ENCODE peak calls at places on chromosomes 4 and X, in four cellular contexts. V is GM23248, M is HCT116, C is MM.1S. X is an unnamed sample. For H3K4me1, the result is how much of the 10 kb centered on the place peaks cover.

GRCh38 chrX:11287505-11287904 is 5.7 kb upstream of the AMELX start:
- DNase-seq in C (no peak), M (no peak), V (peak), X (no peak)

GRCh38 chr4:174669278-174669677 is 147.0 kb upstream of the HPGD start:
- DNase-seq in C (no peak), V (peak), M (no peak), X (peak)

GRCh38 chrX:9396930-9397329 is 67.9 kb upstream of the TBL1X start:
- DNase-seq in M (no peak), C (no peak), V (peak), X (no peak)

GRCh38 chrX:33194876-33195433 is 16.4 kb downstream of the DMD start:
- DNase-seq in M (no peak), C (no peak), V (no peak), X (no peak)

GRCh38 chr4:118265312-118266144 is 87.3 kb downstream of the PRSS12 start:
- DNase-seq in M (no peak), V (peak), C (no peak), X (no peak)

GRCh38 chr4:174999407-174999806 is 81.2 kb downstream of the ADAM29 start:
- DNase-seq in C (no peak), M (no peak), V (peak), X (no peak)

GRCh38 chr4:153205028-153205648 is 895 bp downstream of the TRIM2 start:
- DNase-seq in V (no peak), M (no peak), C (no peak), X (no peak)

GRCh38 chr4:26178874-26179273 is 141.9 kb upstream of the RBPJ start:
- DNase-seq in V (peak), C (no peak), M (no peak), X (peak)

GRCh38 chrX:119755981-119756533 is 2.3 kb upstream of the SOWAHD start:
- DNase-seq in V (no peak), C (peak), M (no peak), X (no peak)

GRCh38 chr4:4519296-4519898 is 22.5 kb downstream of the STX18 start:
- DNase-seq in M (peak), V (peak), C (no peak), X (peak)

GRCh38 chr4:53914313-53915016 is 149.9 kb downstream of the CHIC2 start:
- DNase-seq in M (no peak), V (peak), C (no peak), X (no peak)

GRCh38 chr4:48898733-48899431 is 7.7 kb downstream of the OCIAD2 start:
- DNase-seq in M (no peak), V (no peak), C (no peak), X (peak)

GRCh38 chrX:76279007-76279406 is 106.1 kb downstream of the PBDC1 start:
- DNase-seq in V (peak), M (peak), C (peak), X (peak)

GRCh38 chr4:180909279-180909678 is 1333.9 kb upstream of the TENM3 start:
- DNase-seq in C (no peak), V (peak), M (peak), X (peak)

GRCh38 chrX:13747836-13748235 is 13.3 kb downstream of the OFD1 start:
- DNase-seq in C (no peak), M (peak), V (peak), X (peak)

GRCh38 chrX:82585868-82586267 is 922.2 kb upstream of the POU3F4 start:
- DNase-seq in M (no peak), V (no peak), C (no peak), X (no peak)

GRCh38 chr4:170025523-170026252 is 507 bp downstream of the MFAP3L start:
- DNase-seq in M (no peak), C (no peak), V (peak), X (peak)

GRCh38 chr4:85953651-85954018 is 406.2 kb downstream of the MAPK10 start:
- DNase-seq in M (peak), V (peak), C (no peak), X (no peak)

GRCh38 chr4:147733614-147734344 is 1.9 kb downstream of the ARHGAP10 start:
- DNase-seq in V (peak), M (no peak), C (no peak), X (no peak)

GRCh38 chr4:2060578-2061207 is 1.6 kb downstream of the NAT8L start:
- DNase-seq in V (peak), C (no peak), M (no peak), X (no peak)

GRCh38 chr4:152643153-152644035 is 36.4 kb downstream of the TMEM154 start:
- DNase-seq in M (no peak), V (no peak), C (peak), X (no peak)

GRCh38 chr4:56619816-56620215 is 61.3 kb downstream of the HOPX start:
- DNase-seq in C (no peak), V (no peak), M (no peak), X (no peak)

GRCh38 chr4:56613101-56613862 is 67.8 kb downstream of the HOPX start:
- DNase-seq in C (no peak), V (peak), M (no peak), X (no peak)

GRCh38 chr4:56622176-56622575 is 58.9 kb downstream of the HOPX start:
- DNase-seq in C (no peak), V (no peak), M (no peak), X (no peak)

GRCh38 chr4:56618734-56619133 is 62.4 kb downstream of the HOPX start:
- DNase-seq in C (no peak), V (no peak), M (no peak), X (no peak)

DNA sequence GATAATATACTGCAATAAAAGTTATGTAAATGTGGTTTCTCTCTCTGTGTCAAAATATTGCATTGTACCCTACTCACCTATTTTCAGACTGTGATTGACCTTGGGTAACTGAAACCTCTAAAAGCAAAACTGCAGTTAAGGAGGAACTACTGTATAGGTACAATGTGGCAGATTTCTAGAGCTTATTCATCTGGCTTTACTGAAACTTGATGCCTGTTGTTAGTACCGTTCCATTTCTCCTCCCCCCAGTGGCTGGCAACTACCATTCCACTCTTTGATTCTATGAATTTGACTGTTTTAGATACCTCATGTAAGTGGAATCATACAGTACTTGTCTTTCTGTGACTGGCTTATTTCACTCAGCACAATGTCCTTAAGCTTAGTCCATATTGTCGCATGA is 61.9 kb downstream of the HOPX start:
- DNase-seq in V (no peak), M (no peak), C (peak), X (no peak)
- H3K4me3 ChIP-seq in V (no peak), M (no peak), C (no peak), X (no peak)

DNA sequence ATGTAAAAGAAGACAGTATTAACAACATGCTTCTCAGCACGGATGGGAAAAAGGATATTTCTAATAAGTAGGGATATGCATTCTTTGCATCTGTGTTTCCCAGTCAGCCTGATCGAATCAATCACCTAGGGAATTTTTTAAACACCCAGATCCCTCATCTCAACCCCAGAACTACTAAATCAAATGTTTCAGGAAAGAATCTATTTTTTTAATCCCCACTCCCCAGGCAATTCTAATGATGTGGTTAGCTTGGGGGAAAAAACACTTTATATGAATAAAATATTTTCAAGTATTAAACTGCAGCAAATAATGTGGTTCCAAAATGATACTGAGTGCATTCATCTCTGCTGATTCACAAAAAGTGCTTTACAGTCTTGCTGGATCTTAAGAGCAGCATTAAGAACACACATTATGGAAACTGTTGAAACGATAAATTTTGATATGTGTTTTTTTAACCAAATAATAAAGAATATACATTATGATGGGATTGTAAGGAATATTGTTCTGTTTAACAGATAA is 68.7 kb upstream of the GUCY1A1 start:
- DNase-seq in V (no peak), M (no peak), C (no peak), X (no peak)
- H3K4me1 ChIP-seq in V (under half), M (under half), C (under half), X (under half)

GRCh38 chr4:94714360-94714759 is 43.4 kb upstream of the BMPR1B start:
- DNase-seq in M (no peak), C (no peak), V (peak), X (no peak)
- TF ChIP-seq EZH2 in M (no peak), C (no peak), V (no peak), X (no peak)

GRCh38 chr4:183959349-183959748 is 54.2 kb downstream of the STOX2 start:
- DNase-seq in C (no peak), V (no peak), M (no peak), X (no peak)

GRCh38 chr4:183961772-183962171 is 56.7 kb downstream of the STOX2 start:
- DNase-seq in M (no peak), V (no peak), C (no peak), X (no peak)

GRCh38 chr4:183960021-183960420 is 54.9 kb downstream of the STOX2 start:
- DNase-seq in M (no peak), V (peak), C (no peak), X (peak)

GRCh38 chr4:183960912-183961569 is 55.9 kb downstream of the STOX2 start:
- DNase-seq in M (no peak), V (no peak), C (no peak), X (no peak)

DNA sequence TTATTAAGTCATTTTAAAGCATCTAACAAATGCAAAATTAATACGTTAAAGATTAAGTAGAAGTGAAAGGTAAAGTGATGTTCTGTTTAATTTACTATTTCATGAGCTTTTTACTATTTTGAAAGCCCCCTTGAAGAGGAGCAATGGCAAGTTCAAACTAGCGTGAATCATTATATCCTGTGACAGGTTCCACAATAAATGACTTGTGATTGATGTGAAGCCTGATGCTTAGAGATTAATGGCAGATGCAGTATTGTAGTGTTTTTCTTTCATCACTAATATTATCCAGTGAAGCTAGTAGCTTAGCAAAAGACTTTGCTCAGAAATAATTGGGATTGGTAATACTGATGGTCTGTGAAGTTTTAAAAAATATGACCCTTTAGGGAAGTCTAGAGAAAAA is 57.3 kb downstream of the STOX2 start:
- DNase-seq in M (no peak), C (no peak), V (no peak), X (no peak)
- H3K4me3 ChIP-seq in M (no peak), C (no peak), V (no peak), X (no peak)

DNA sequence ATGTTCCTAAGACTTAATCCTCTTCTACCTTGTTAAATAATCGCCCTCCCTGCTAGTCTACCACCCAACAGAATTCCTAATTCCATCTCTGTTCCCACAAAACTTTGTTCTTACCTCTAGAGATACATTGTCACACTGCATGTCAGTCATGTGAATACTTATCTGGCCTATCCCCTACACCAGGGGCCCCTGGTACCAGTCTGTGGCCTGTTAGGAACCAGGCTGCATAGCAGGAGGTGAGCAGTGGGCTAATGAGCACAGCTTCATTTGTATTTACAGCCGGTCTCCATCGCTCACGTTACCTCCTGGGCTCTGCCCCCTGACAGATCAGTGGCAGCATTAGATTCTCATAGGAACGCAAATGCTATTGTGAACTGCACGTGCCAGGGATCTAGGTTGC is 73.9 kb downstream of the APBB2 start:
- DNase-seq in M (no peak), C (no peak), V (no peak), X (no peak)
- H3K4me1 ChIP-seq in M (half or more), C (under half), V (under half), X (under half)

GRCh38 chr4:125316781-125317525 is 2.2 kb downstream of the FAT4 start:
- DNase-seq in C (no peak), M (no peak), V (peak), X (peak)
- TF ChIP-seq EZH2 in C (no peak), M (no peak), V (no peak), X (no peak)

DNA sequence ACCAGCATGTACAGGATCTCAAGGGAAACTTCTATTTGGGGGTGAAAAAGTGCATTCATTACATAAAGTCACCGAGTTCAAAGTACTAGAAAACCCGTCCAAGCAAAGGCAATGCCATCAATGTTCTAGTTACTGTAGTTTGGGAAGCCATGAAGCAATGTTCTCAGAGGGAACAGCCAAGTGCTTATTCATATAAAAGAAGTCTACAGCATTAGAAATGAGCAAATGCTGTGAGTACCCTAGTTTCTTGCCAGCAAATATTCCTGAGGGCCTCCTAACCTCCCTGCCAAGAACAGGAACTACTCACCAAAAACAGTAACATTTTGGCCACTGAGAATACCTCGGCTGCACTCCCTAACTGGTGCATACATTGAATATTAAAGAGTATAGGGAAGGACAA is 152.1 kb upstream of the ANXA10 start:
- DNase-seq in V (no peak), M (no peak), C (peak), X (no peak)
- H3K4me3 ChIP-seq in V (no peak), M (no peak), C (no peak), X (no peak)

GRCh38 chr4:98993419-98994071 is 2.0 kb upstream of the METAP1 start:
- DNase-seq in V (no peak), C (no peak), M (no peak), X (no peak)

GRCh38 chr4:98995183-98996055 is at the start of gene METAP1:
- DNase-seq in C (peak), V (peak), M (peak), X (peak)

GRCh38 chr4:98994474-98995182 is 893 bp upstream of the METAP1 start:
- DNase-seq in C (no peak), M (no peak), V (peak), X (peak)

GRCh38 chr4:98996056-98996941 is 778 bp downstream of the METAP1 start:
- DNase-seq in C (peak), M (no peak), V (peak), X (peak)

DNA sequence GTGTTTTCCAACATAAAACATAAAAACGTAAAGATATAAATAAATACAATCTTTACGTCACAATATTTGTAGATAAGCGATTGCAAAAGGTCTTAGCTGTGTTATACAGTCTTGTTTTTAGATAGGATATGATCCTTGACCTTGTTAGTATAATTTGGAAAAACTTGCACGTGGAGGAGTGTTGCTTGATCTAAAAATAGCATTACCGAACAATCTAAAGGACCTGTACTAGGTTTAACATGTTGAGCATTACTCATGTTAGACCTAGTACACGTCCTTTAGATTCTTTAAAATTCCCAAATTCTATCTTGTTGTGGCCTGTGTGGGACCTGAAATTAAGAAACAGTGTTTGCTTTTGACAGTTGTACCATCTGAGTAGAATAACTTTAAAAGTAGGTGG is 1.7 kb downstream of the METAP1 start:
- DNase-seq in V (no peak), C (no peak), M (no peak), X (no peak)
- H3K4me1 ChIP-seq in V (under half), C (under half), M (under half), X (under half)

GRCh38 chrX:25012433-25012735 is 3.4 kb downstream of the ARX start:
- DNase-seq in V (peak), M (no peak), C (peak), X (no peak)

GRCh38 chrX:25014366-25014838 is 1.4 kb downstream of the ARX start:
- DNase-seq in V (no peak), M (no peak), C (no peak), X (no peak)

GRCh38 chrX:25011589-25012432 is 4.0 kb downstream of the ARX start:
- DNase-seq in M (no peak), V (no peak), C (no peak), X (no peak)

GRCh38 chrX:25013593-25014365 is 2.0 kb downstream of the ARX start:
- DNase-seq in M (no peak), V (no peak), C (peak), X (no peak)

GRCh38 chrX:25012793-25013592 is 2.8 kb downstream of the ARX start:
- DNase-seq in C (no peak), M (no peak), V (peak), X (no peak)
- TF ChIP-seq EZH2 in C (no peak), M (no peak), V (no peak), X (no peak)